ENCODE peak calls at places on chromosomes 6 and 20, in six cellular contexts. X is fibroblast of the conjunctiva; U is GM10248; Z is choroid plexus epithelial cell; A is stimulated activated CD8-positive, alpha-beta memory T cell treated with anti-CD3 and anti-CD28 coated beads, Interleukin-2, amount 100 ng/mL, for 1 hour; M is NCI-H69. P is an unnamed sample.

GRCh38 chr6:149077208-149077607 is 240.3 kb upstream of the TAB2 start:
- DNase-seq in Z (peak), A (no peak), M (no peak), U (no peak), X (no peak), P (no peak)

GRCh38 chr20:39630215-39630614 is 668.1 kb downstream of the DHX35 start:
- DNase-seq in Z (no peak), U (no peak), X (peak), A (no peak), M (peak), P (no peak)

GRCh38 chr20:50652702-50653294 is 38.5 kb downstream of the RIPOR3 start:
- DNase-seq in A (no peak), X (no peak), Z (peak), U (no peak), M (peak), P (no peak)

GRCh38 chr6:4088684-4089083 is 9.7 kb upstream of the FAM217A start:
- DNase-seq in Z (no peak), A (no peak), U (no peak), M (peak), X (no peak), P (no peak)

GRCh38 chr20:44039147-44039546 is 124.5 kb downstream of the TOX2 start:
- DNase-seq in M (no peak), A (no peak), X (no peak), Z (no peak), U (no peak), P (no peak)

GRCh38 chr6:18309046-18309445 is 44.7 kb upstream of the DEK start:
- DNase-seq in Z (no peak), X (no peak), M (no peak), A (no peak), U (no peak), P (no peak)

GRCh38 chr20:62366370-62367135 is 559 bp downstream of the LAMA5 start:
- DNase-seq in U (no peak), A (no peak), Z (no peak), M (peak), X (no peak), P (no peak)

GRCh38 chr6:88008821-88009220 is 38.8 kb upstream of the SPACA1 start:
- DNase-seq in Z (peak), A (no peak), M (no peak), X (no peak), U (no peak), P (peak)

GRCh38 chr6:119526609-119527605 is 177.3 kb upstream of the MAN1A1 start:
- DNase-seq in A (no peak), X (no peak), U (no peak), M (peak), Z (peak), P (no peak)

GRCh38 chr6:74587386-74587785 is 618.5 kb downstream of the COL12A1 start:
- DNase-seq in M (no peak), U (no peak), Z (no peak), X (no peak), A (no peak), P (no peak)

GRCh38 chr20:7856756-7857155 is 83.5 kb downstream of the HAO1 start:
- DNase-seq in A (no peak), X (no peak), U (no peak), M (peak), Z (peak), P (peak)

P was measured in lung microvascular endothelial cell.